ENCODE peak calls at places on chromosomes 13 and 19, in ten cellular contexts. I, O, W, Z, M, F, H, N, J and U are unnamed samples.

GRCh38 chr13:86020350-86021002 is 221.3 kb upstream of the SLITRK6 start:
- DNase-seq in I (no peak), O (no peak), W (no peak), Z (no peak), M (peak; percentile 87), F (no peak), H (no peak), N (no peak), J (no peak), U (no peak)

GRCh38 chr13:88908896-88909535 is 1237.8 kb downstream of the SLITRK5 start:
- DNase-seq in I (no peak), O (no peak), W (no peak), Z (peak; percentile 72), M (no peak), F (no peak), H (no peak), N (no peak), J (no peak), U (no peak)

GRCh38 chr13:32153056-32153455 is 121.5 kb downstream of the FRY start:
- DNase-seq in I (no peak), O (no peak), W (no peak), Z (no peak), M (peak; percentile 80), F (peak; percentile 76), H (no peak), N (no peak), J (no peak), U (no peak)

GRCh38 chr19:58558066-58558622 is at the start of gene UBE2M:
- DNase-seq in I (peak; percentile 74), O (peak; percentile 28), W (peak; percentile 68), Z (no peak), M (peak; percentile 39), F (no peak), H (peak; percentile 68), N (peak; percentile 59), J (peak; percentile 63), U (no peak)

GRCh38 chr19:43439183-43440063 is 24.7 kb downstream of the TEX101 start:
- DNase-seq in I (no peak), O (no peak), W (peak; percentile 29), Z (no peak), M (peak; percentile 72), F (no peak), H (no peak), N (no peak), J (no peak), U (peak; percentile 21)

GRCh38 chr13:97295279-97296182 is 73.4 kb downstream of the MBNL2 start:
- DNase-seq in I (no peak), O (no peak), W (no peak), Z (no peak), M (peak; percentile 75), F (no peak), H (no peak), N (no peak), J (no peak), U (no peak)

GRCh38 chr19:14015454-14016035 is 9.4 kb upstream of the RFX1 start:
- DNase-seq in I (no peak), O (no peak), W (no peak), Z (no peak), M (no peak), F (no peak), H (no peak), N (no peak), J (no peak), U (peak; percentile 92)

GRCh38 chr19:57887195-57887941 is 1.5 kb downstream of the ZNF814 start:
- DNase-seq in I (no peak), O (no peak), W (no peak), Z (no peak), M (peak; percentile 48), F (no peak), H (no peak), N (peak; percentile 50), J (no peak), U (no peak)

GRCh38 chr13:88000239-88000638 is 329.1 kb downstream of the SLITRK5 start:
- DNase-seq in I (no peak), O (no peak), W (peak; percentile 15), Z (no peak), M (no peak), F (no peak), H (no peak), N (no peak), J (no peak), U (no peak)

GRCh38 chr13:40058757-40059236 is 403.3 kb downstream of the COG6 start:
- DNase-seq in I (no peak), O (no peak), W (no peak), Z (no peak), M (peak; percentile 33), F (no peak), H (no peak), N (no peak), J (no peak), U (peak; percentile 84)

GRCh38 chr13:23755040-23755439 is 134.2 kb downstream of the MIPEP start:
- DNase-seq in I (no peak), O (no peak), W (no peak), Z (no peak), M (no peak), F (no peak), H (no peak), N (no peak), J (no peak), U (no peak)

GRCh38 chr13:113853518-113854237 is 10.2 kb downstream of the GAS6 start:
- DNase-seq in I (peak; percentile 36), O (peak; percentile 7), W (no peak), Z (no peak), M (no peak), F (no peak), H (peak; percentile 50), N (peak; percentile 20), J (no peak), U (no peak)

GRCh38 chr19:1945899-1946298 is 4.9 kb downstream of the CSNK1G2 start:
- DNase-seq in I (peak; percentile 65), O (peak; percentile 40), W (no peak), Z (peak; percentile 35), M (peak; percentile 25), F (no peak), H (peak; percentile 50), N (peak; percentile 58), J (no peak), U (no peak)

GRCh38 chr13:104137416-104137815 is 1071.2 kb upstream of the SLC10A2 start:
- DNase-seq in I (no peak), O (no peak), W (no peak), Z (no peak), M (no peak), F (no peak), H (no peak), N (no peak), J (no peak), U (no peak)

GRCh38 chr13:23443110-23443509 is 9.6 kb upstream of the SACS start:
- DNase-seq in I (no peak), O (no peak), W (no peak), Z (no peak), M (no peak), F (no peak), H (no peak), N (no peak), J (no peak), U (no peak)

GRCh38 chr13:57045816-57046691 is 94.7 kb upstream of the PRR20A start:
- DNase-seq in I (no peak), O (no peak), W (no peak), Z (no peak), M (peak; percentile 50), F (no peak), H (no peak), N (no peak), J (no peak), U (no peak)
- H3K4me3 ChIP-seq in I (no peak overlapping the region), O (no peak overlapping the region), W (no peak overlapping the region), Z (no peak overlapping the region), M (peak overlapping the region; percentile 10), F (no peak overlapping the region), H (no peak overlapping the region), N (no peak overlapping the region), J (no peak overlapping the region), U (no peak overlapping the region)

DNA sequence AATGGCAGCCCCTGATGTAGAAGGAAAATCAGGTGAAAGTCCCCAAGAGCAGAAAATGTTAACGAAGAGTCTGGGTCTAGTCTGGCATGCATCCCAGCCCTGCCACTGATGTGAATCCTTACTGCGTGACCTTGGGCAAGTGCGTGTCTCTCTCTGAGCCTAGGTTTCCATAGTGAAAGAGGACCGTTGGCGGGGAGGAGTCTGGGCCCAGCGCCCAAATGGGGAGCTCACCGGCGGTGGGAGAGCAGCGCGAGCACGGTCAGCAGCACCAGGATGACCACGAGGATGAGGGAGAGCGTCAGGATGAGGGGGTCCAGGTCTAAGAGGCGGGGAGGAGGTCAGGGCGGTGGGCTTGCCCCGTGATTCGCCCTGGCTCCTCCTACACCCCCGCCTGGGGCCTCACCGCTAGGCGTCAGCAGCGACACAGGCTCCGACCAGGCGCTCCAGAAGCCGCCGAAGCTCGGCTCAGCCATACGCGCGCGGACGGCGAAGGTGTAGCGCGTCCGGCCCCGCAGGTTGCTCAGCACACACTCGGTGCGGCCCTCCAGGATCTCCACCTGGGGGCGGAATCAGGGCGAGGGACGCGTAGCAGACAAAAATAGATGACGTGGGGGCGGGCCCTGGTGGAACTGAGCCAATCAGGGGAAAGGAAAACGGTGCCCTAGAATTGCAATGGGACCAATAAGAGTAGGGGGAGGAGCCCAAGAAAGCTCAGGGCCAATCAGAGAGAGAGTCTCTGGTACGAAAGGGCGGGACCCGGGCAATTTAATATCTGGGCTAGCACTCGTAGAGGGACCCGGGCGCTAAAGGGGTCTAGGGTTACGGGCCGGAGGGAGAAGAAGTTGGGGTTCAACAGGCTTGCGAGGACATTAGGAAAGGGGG is 3.2 kb downstream of the EPOR start:
- DNase-seq in I (peak; percentile 97), O (peak; percentile 96), W (peak; percentile 97), Z (peak; percentile 97), M (peak; percentile 95), F (peak; percentile 91), H (peak; percentile 97), N (peak; percentile 98), J (peak; percentile 93), U (peak; percentile 99)
- TF ChIP-seq CTCF in I (peak; percentile 66), O (peak; percentile 87), W (peak; percentile 44), Z (peak; percentile 74), M (peak; percentile 60), F (peak; percentile 70), H (peak; percentile 85), N (peak; percentile 75), J (peak; percentile 89), U (peak; percentile 82)

DNA sequence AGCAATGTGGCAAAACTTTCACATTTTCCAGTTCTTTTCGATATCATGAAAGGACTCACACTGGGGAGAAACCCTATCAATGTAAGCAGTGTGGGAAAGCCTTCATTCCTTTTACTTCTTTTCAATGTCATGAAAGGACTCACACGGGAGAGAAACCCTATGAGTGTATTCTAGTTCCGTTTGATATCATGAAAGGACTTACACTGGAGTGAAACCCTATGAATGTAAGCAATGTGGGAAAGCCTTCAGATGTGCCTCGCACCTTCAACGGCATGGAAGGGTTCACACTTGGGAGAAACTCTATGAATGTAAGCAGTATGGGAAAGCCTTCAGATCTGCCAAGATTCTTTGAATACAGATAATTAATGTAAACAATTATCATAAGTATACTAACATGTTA is 14.5 kb upstream of the ZNF763 start:
- DNase-seq in I (no peak), O (no peak), W (no peak), Z (no peak), M (no peak), F (no peak), H (no peak), N (no peak), J (no peak), U (no peak)
- H3K4me3 ChIP-seq in I (no peak overlapping the region), O (no peak overlapping the region), W (no peak overlapping the region), Z (peak overlapping the region; percentile 15), M (no peak overlapping the region), F (no peak overlapping the region), H (no peak overlapping the region), N (no peak overlapping the region), J (no peak overlapping the region), U (no peak overlapping the region)

DNA sequence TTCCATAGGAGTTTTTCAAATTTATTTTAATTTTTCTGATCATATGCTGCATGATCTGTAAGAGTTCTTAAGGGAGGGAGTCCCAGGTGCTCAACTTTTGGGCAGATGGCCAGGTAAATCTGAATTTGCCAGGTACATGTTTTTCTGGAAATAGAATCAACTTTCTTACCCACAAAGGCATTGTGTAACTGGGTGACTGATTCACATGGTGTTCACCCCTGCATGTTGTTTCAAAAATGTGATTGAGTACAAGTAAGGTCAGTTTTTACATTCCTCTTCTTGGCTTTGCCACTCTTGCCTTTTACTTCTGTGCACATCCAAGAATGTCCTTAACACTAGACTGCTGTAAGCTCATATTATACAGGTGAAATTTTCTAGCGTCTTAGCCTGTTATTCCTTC is 30.4 kb downstream of the RB1 start:
- DNase-seq in I (no peak), O (no peak), W (no peak), Z (no peak), M (peak; percentile 56), F (peak; percentile 58), H (no peak), N (no peak), J (no peak), U (no peak)
- TF ChIP-seq CTCF in I (no peak), O (no peak), W (no peak), Z (no peak), M (no peak), F (no peak), H (no peak), N (no peak), J (no peak), U (no peak)